ENCODE peak calls at places on chromosome 19, in nine cellular contexts. I is AG04449, X is breast epithelium, V is suprapubic skin, A is astrocyte of the spinal cord, Y is astrocyte of the cerebellum, R is K562, E is heart right ventricle, U is fibroblast of lung. Z is an unnamed sample.

GRCh38 chr19:16899566-16900075 is 10.8 kb downstream of the F2RL3 start:
- DNase-seq in X (no peak), Y (no peak), U (peak; percentile 15), E (no peak), I (no peak), A (peak; percentile 18), V (no peak), R (peak; percentile 63), Z (no peak)

GRCh38 chr19:20078696-20079095 is 896 bp downstream of the ZNF90 start:
- DNase-seq in U (peak; percentile 75), I (no peak), E (peak; percentile 16), A (peak; percentile 24), Y (no peak), R (no peak), X (no peak), V (no peak), Z (no peak)

GRCh38 chr19:39032164-39032918 is at the start of gene FBXO27:
- DNase-seq in X (no peak), V (peak; percentile 84), U (no peak), Y (no peak), E (peak; percentile 12), R (peak; percentile 68), A (no peak), I (no peak), Z (no peak)

GRCh38 chr19:9936151-9937000 is at the start of gene OLFM2:
- DNase-seq in I (no peak), R (peak; percentile 95), X (no peak), A (no peak), U (no peak), E (no peak), Y (no peak), V (no peak), Z (no peak)

GRCh38 chr19:30969586-30969985 is 379.6 kb downstream of the TSHZ3 start:
- DNase-seq in R (no peak), X (no peak), U (peak; percentile 2), I (no peak), A (no peak), E (no peak), V (no peak), Y (no peak), Z (peak; percentile 0)

GRCh38 chr19:33394006-33394722 is 20.7 kb downstream of the CEBPG start:
- DNase-seq in E (no peak), Y (no peak), I (peak; percentile 29), X (no peak), U (peak; percentile 82), V (no peak), A (peak; percentile 63), R (no peak), Z (peak; percentile 43)

GRCh38 chr19:10805075-10805757 is 30.8 kb downstream of the TMED1 start:
- DNase-seq in X (no peak), U (no peak), R (no peak), I (no peak), Y (no peak), A (no peak), E (no peak), V (no peak), Z (no peak)

GRCh38 chr19:15014579-15014978 is 34.7 kb upstream of the CASP14 start:
- DNase-seq in X (no peak), V (no peak), I (no peak), Y (no peak), A (no peak), R (peak; percentile 77), E (no peak), U (no peak), Z (no peak)

GRCh38 chr19:33273881-33274662 is 28.3 kb downstream of the CEBPA start:
- DNase-seq in V (no peak), X (peak; percentile 65), Y (no peak), I (peak; percentile 73), A (peak; percentile 56), U (peak; percentile 71), E (peak; percentile 40), R (no peak), Z (peak; percentile 62)

GRCh38 chr19:45766919-45767346 is 2.1 kb downstream of the SIX5 start:
- DNase-seq in A (peak; percentile 16), I (no peak), X (no peak), Y (no peak), R (no peak), E (no peak), U (no peak), V (no peak), Z (no peak)

GRCh38 chr19:31364956-31365355 is 15.7 kb upstream of the TSHZ3 start:
- DNase-seq in R (no peak), U (no peak), V (no peak), X (no peak), A (no peak), Y (no peak), E (no peak), I (no peak), Z (no peak)

GRCh38 chr19:38780443-38780842 is 7.1 kb upstream of the LGALS7 start:
- DNase-seq in E (no peak), A (no peak), Y (no peak), I (no peak), U (no peak), X (no peak), V (no peak), R (no peak), Z (no peak)

GRCh38 chr19:871446-872265 is 12.2 kb downstream of the CFD start:
- DNase-seq in R (peak; percentile 48), V (no peak), Y (no peak), I (no peak), E (no peak), U (peak; percentile 55), A (no peak), X (no peak), Z (no peak)

GRCh38 chr19:57637379-57637778 is 4.4 kb downstream of the ZNF211 start:
- DNase-seq in U (no peak), A (no peak), I (no peak), Y (no peak), X (no peak), R (no peak), E (no peak), V (no peak), Z (no peak)

GRCh38 chr19:14375055-14375581 is 6.1 kb upstream of the ADGRE5 start:
- DNase-seq in A (no peak), E (peak; percentile 52), Y (no peak), U (no peak), R (no peak), I (no peak), V (no peak), X (no peak), Z (no peak)

GRCh38 chr19:4066176-4066606 is 508 bp downstream of the ZBTB7A start:
- DNase-seq in V (no peak), R (no peak), U (no peak), E (no peak), A (no peak), X (no peak), Y (no peak), I (no peak), Z (no peak)

GRCh38 chr19:45475537-45476348 is 7.9 kb downstream of the FOSB start:
- DNase-seq in X (no peak), I (no peak), A (peak; percentile 61), Y (peak; percentile 57), U (no peak), R (no peak), E (no peak), V (no peak), Z (no peak)

DNA sequence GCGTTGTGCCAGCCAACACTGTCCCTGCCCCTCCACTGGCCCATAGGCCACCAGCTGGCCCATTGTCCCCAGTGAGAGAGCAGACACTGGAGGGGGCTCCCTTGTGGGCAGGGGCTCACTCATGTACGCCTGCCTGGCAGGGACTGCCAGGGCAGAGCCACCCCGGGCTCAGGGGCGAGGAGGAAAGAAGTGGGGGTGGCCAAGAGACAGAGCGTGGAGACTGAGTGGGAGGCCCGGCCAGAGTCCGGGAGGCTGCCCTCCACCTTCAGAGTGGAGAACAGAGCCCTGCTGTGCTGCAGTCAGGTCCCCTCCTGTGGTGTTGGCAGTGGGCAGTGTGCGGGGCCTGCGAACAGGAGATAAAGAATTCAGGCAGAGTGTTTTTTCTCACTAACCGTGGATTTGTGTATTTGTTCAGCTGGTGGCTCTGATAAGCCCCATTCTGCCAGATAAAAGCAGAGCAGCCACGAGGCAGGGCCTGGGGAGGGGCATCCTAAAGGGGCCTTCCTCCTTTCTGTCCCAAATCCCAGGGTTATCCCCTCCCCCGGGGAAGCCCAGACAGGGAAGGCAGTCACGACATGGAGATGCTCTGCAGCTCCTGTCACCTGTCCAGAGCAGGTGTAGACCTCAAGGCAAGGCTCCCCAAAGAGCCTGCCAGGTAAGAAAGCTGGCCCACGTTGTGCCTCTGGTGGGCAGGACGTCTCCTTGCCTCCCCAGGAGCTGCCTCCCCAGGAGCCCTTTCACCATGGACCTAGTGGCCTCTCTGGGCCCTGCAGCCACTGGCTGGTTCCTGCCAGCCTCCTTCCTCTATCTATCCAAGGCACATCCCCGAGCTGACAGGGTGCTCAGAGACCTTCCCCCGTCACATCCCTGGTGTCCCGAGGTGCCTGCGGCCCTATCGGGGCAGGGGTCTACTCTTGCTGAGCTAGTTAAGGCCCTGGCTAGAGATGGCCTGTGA is 33.0 kb downstream of the LYL1 start:
- DNase-seq in A (no peak), I (no peak), X (no peak), E (no peak), R (peak; percentile 91), U (no peak), Y (no peak), V (no peak), Z (no peak)
- TF ChIP-seq CTCF in A (no peak), I (no peak), X (no peak), E (no peak), R (peak; percentile 19), U (no peak), Y (peak; percentile 16), V (no peak), Z (no peak)

GRCh38 chr19:18020212-18021067 is 12.5 kb downstream of the ARRDC2 start:
- DNase-seq in I (no peak), E (peak; percentile 87), Y (no peak), X (peak; percentile 82), R (no peak), A (peak; percentile 42), V (peak; percentile 95), U (no peak), Z (no peak)
- TF ChIP-seq CTCF in I (no peak), E (no peak), Y (no peak), X (no peak), R (no peak), A (peak; percentile 5), V (no peak), U (no peak), Z (no peak)

GRCh38 chr19:8924283-8924682 is 85.9 kb downstream of the MUC16 start:
- DNase-seq in I (no peak), E (no peak), X (no peak), A (no peak), V (no peak), R (no peak), U (no peak), Y (no peak), Z (no peak)
- TF ChIP-seq CTCF in I (no peak), E (no peak), X (no peak), A (no peak), V (no peak), R (no peak), U (no peak), Y (no peak), Z (no peak)

GRCh38 chr19:49363265-49364082 is at the start of gene DKKL1:
- DNase-seq in A (peak; percentile 99), V (peak; percentile 100), U (peak; percentile 99), X (peak; percentile 100), R (peak; percentile 95), I (peak; percentile 63), E (peak; percentile 99), Y (peak; percentile 97), Z (peak; percentile 98)
- TF ChIP-seq CTCF in A (no peak), V (no peak), U (peak; percentile 11), X (no peak), R (peak; percentile 49), I (peak; percentile 32), E (peak; percentile 29), Y (peak; percentile 18), Z (peak; percentile 22)